ENCODE peak calls at places on chromosomes 2 and 18, in four cellular contexts. One of them, this sample, is unnamed.

GRCh38 chr2:48369971-48370370 is 160.0 kb upstream of the STON1 start:
- DNase-seq in mammary epithelial cell: no peak
- DNase-seq in GM06990: no peak
- DNase-seq in Peyer's patch: no peak
- DNase-seq in this sample: no peak

GRCh38 chr2:237143676-237144440 is 58.2 kb downstream of the COPS8 start:
- DNase-seq in mammary epithelial cell: peak
- DNase-seq in GM06990: no peak
- DNase-seq in Peyer's patch: no peak
- DNase-seq in this sample: no peak

GRCh38 chr2:205352593-205352992 is 329.7 kb upstream of the NRP2 start:
- DNase-seq in mammary epithelial cell: peak
- DNase-seq in GM06990: no peak
- DNase-seq in Peyer's patch: no peak
- DNase-seq in this sample: no peak

GRCh38 chr2:74008761-74009395 is 24.2 kb downstream of the TET3 start:
- DNase-seq in mammary epithelial cell: no peak
- DNase-seq in GM06990: no peak
- DNase-seq in Peyer's patch: peak
- DNase-seq in this sample: peak

GRCh38 chr2:60525859-60526258 is 27.6 kb downstream of the BCL11A start:
- DNase-seq in mammary epithelial cell: no peak
- DNase-seq in GM06990: no peak
- DNase-seq in Peyer's patch: no peak
- DNase-seq in this sample: no peak

GRCh38 chr2:142142595-142142994 is 11.8 kb upstream of the LRP1B start:
- DNase-seq in mammary epithelial cell: peak
- DNase-seq in GM06990: no peak
- DNase-seq in Peyer's patch: no peak
- DNase-seq in this sample: peak

GRCh38 chr2:75592028-75592427 is 31.3 kb upstream of the EVA1A start:
- DNase-seq in mammary epithelial cell: peak
- DNase-seq in GM06990: no peak
- DNase-seq in Peyer's patch: no peak
- DNase-seq in this sample: no peak

GRCh38 chr2:169362346-169363026 is at the start of gene LRP2:
- DNase-seq in mammary epithelial cell: peak
- DNase-seq in GM06990: peak
- DNase-seq in Peyer's patch: no peak
- DNase-seq in this sample: peak

GRCh38 chr2:234278556-234279286 is 218.2 kb downstream of the ARL4C start:
- DNase-seq in mammary epithelial cell: no peak
- DNase-seq in GM06990: no peak
- DNase-seq in Peyer's patch: peak
- DNase-seq in this sample: no peak

GRCh38 chr2:230877737-230878598 is 13.2 kb downstream of the ITM2C start:
- DNase-seq in mammary epithelial cell: no peak
- DNase-seq in GM06990: no peak
- DNase-seq in Peyer's patch: peak
- DNase-seq in this sample: no peak

GRCh38 chr18:11293794-11294193 is 144.4 kb upstream of the PIEZO2 start:
- DNase-seq in mammary epithelial cell: no peak
- DNase-seq in GM06990: peak
- DNase-seq in Peyer's patch: no peak
- DNase-seq in this sample: no peak

GRCh38 chr18:37985126-37985525 is 419.5 kb upstream of the CELF4 start:
- DNase-seq in mammary epithelial cell: no peak
- DNase-seq in GM06990: no peak
- DNase-seq in Peyer's patch: no peak
- DNase-seq in this sample: no peak

GRCh38 chr2:21655136-21655535 is 531.4 kb downstream of the TDRD15 start:
- DNase-seq in mammary epithelial cell: no peak
- DNase-seq in GM06990: no peak
- DNase-seq in Peyer's patch: no peak
- DNase-seq in this sample: no peak

GRCh38 chr2:201608021-201608420 is 35.3 kb downstream of the TMEM237 start:
- DNase-seq in mammary epithelial cell: no peak
- DNase-seq in GM06990: no peak
- DNase-seq in Peyer's patch: no peak
- DNase-seq in this sample: no peak

GRCh38 chr2:38075436-38076249 is at the start of gene CYP1B1:
- DNase-seq in mammary epithelial cell: peak
- DNase-seq in GM06990: no peak
- DNase-seq in Peyer's patch: no peak
- DNase-seq in this sample: no peak

GRCh38 chr2:38076710-38077430 is 919 bp upstream of the CYP1B1 start:
- DNase-seq in mammary epithelial cell: peak
- DNase-seq in GM06990: peak
- DNase-seq in Peyer's patch: peak
- DNase-seq in this sample: peak

GRCh38 chr2:38074775-38075435 is 1.0 kb downstream of the CYP1B1 start:
- DNase-seq in mammary epithelial cell: no peak
- DNase-seq in GM06990: peak
- DNase-seq in Peyer's patch: no peak
- DNase-seq in this sample: no peak

GRCh38 chr2:38077431-38077769 is 1.4 kb upstream of the CYP1B1 start:
- DNase-seq in mammary epithelial cell: no peak
- DNase-seq in GM06990: no peak
- DNase-seq in Peyer's patch: no peak
- DNase-seq in this sample: no peak

DNA sequence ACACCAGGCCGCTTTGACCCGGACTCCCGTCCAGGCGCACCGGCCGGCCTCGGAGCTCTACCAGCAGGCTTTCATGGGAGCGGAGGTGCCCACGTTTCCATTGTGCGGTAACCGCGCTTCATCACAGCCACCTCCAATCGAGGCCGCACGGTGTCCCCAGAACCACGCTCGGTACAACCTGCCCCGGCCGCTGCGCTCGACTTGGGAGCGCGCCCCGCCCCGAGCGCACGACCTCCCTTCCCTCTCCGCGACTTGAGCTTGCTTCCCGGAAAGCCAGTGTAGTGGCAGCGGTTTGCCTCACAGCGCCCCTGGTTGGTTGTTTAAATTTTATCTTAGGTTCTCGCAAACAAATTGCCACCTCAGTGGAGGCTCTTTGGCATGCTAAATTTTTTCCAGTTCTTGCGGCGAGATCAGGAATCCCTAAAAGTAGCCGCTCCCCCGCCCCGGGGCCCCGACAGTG is 329 bp upstream of the CYP1B1 start:
- DNase-seq in mammary epithelial cell: peak
- DNase-seq in GM06990: peak
- DNase-seq in Peyer's patch: peak
- DNase-seq in this sample: peak
- TF ChIP-seq CTCF in mammary epithelial cell: peak
- TF ChIP-seq CTCF in GM06990: no peak
- TF ChIP-seq CTCF in Peyer's patch: peak
- TF ChIP-seq CTCF in this sample: no peak

GRCh38 chr2:20227894-20228505 is 3.1 kb upstream of the SDC1 start:
- DNase-seq in mammary epithelial cell: no peak
- DNase-seq in GM06990: no peak
- DNase-seq in Peyer's patch: no peak
- DNase-seq in this sample: peak
- TF ChIP-seq CTCF in mammary epithelial cell: no peak
- TF ChIP-seq CTCF in GM06990: peak
- TF ChIP-seq CTCF in Peyer's patch: no peak
- TF ChIP-seq CTCF in this sample: peak

DNA sequence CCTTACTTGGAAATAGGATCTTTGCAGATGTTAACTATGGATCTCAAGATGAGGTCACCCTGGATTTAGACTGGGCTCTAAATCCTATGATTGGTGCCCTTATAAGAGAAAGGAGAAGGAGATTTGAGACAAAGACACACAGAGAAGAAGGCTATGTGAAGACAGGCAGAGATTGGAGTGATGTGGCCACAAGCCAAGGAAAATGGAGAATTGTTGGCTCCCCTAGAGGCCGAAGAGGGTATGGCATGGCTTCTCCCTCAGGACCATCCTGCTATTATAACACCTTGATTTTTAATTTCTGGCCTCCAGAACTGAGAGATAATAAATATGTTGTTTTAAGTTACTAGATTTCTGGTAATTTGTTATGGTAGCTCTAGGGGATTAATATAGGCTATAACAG is 7.6 kb downstream of the CYBRD1 start:
- DNase-seq in mammary epithelial cell: no peak
- DNase-seq in GM06990: no peak
- DNase-seq in Peyer's patch: peak
- DNase-seq in this sample: no peak
- TF ChIP-seq CTCF in mammary epithelial cell: peak
- TF ChIP-seq CTCF in GM06990: peak
- TF ChIP-seq CTCF in Peyer's patch: peak
- TF ChIP-seq CTCF in this sample: peak

GRCh38 chr2:218276986-218277755 is 6.9 kb downstream of the PNKD start:
- DNase-seq in mammary epithelial cell: no peak
- DNase-seq in GM06990: no peak
- DNase-seq in Peyer's patch: no peak
- DNase-seq in this sample: no peak
- TF ChIP-seq CTCF in mammary epithelial cell: no peak
- TF ChIP-seq CTCF in GM06990: no peak
- TF ChIP-seq CTCF in Peyer's patch: no peak
- TF ChIP-seq CTCF in this sample: peak